ENCODE peak calls at places on chromosome 21, in four cellular contexts. V, G, I and X are unnamed samples.
A peak's percentile ranks its signal among the peaks of the same experiment; 100 is the strongest.

GRCh38 chr21:25944672-25945213 is 210.0 kb downstream of the GABPA start:
- DNase-seq in V (no peak), G (no peak), I (no peak), X (no peak)

GRCh38 chr21:37849703-37850102 is 66.6 kb downstream of the KCNJ6 start:
- DNase-seq in V (no peak), G (no peak), I (no peak), X (no peak)

GRCh38 chr21:35297665-35298064 is 248.6 kb upstream of the RUNX1 start:
- DNase-seq in V (no peak), G (no peak), I (no peak), X (no peak)

GRCh38 chr21:41630249-41630648 is 122.3 kb upstream of the TMPRSS2 start:
- DNase-seq in V (no peak), G (peak; percentile 18), I (no peak), X (no peak)

GRCh38 chr21:43300496-43301423 is 126.2 kb downstream of the SIK1 start:
- DNase-seq in V (no peak), G (no peak), I (no peak), X (no peak)

GRCh38 chr21:45300786-45301520 is 13.3 kb upstream of the POFUT2 start:
- DNase-seq in V (no peak), G (no peak), I (no peak), X (no peak)

GRCh38 chr21:15841856-15842564 is 112.2 kb downstream of the USP25 start:
- DNase-seq in V (no peak), G (no peak), I (no peak), X (no peak)

GRCh38 chr21:45094412-45094811 is 20.0 kb downstream of the ADARB1 start:
- DNase-seq in V (no peak), G (no peak), I (peak; percentile 63), X (no peak)

GRCh38 chr21:42839271-42840231 is 39.8 kb downstream of the WDR4 start:
- DNase-seq in V (no peak), G (no peak), I (peak; percentile 24), X (no peak)

GRCh38 chr21:25361097-25361496 is 246.2 kb downstream of the MRPL39 start:
- DNase-seq in V (no peak), G (no peak), I (no peak), X (no peak)

GRCh38 chr21:46052703-46053651 is 44.9 kb upstream of the COL6A2 start:
- DNase-seq in V (no peak), G (no peak), I (no peak), X (no peak)

GRCh38 chr21:36035381-36035791 is 24.9 kb downstream of the SETD4 start:
- DNase-seq in V (no peak), G (peak; percentile 21), I (peak; percentile 90), X (peak; percentile 29)

GRCh38 chr21:23952269-23952668 is 1655.0 kb downstream of the MRPL39 start:
- DNase-seq in V (no peak), G (no peak), I (no peak), X (no peak)

GRCh38 chr21:16454371-16454770 is 724.6 kb downstream of the USP25 start:
- DNase-seq in V (no peak), G (no peak), I (no peak), X (no peak)

GRCh38 chr21:15159382-15160020 is 94.7 kb upstream of the NRIP1 start:
- DNase-seq in V (no peak), G (no peak), I (no peak), X (no peak)

GRCh38 chr21:25717491-25718139 is 17.1 kb downstream of the ATP5PF start:
- DNase-seq in V (no peak), G (peak; percentile 77), I (no peak), X (no peak)

GRCh38 chr21:43697758-43698643 is 20.9 kb upstream of the PDXK start:
- DNase-seq in V (peak; percentile 57), G (no peak), I (no peak), X (no peak)

GRCh38 chr21:16535100-16535418 is 805.3 kb downstream of the USP25 start:
- DNase-seq in V (no peak), G (no peak), I (peak; percentile 28), X (no peak)

GRCh38 chr21:42366292-42367010 is at the start of gene TFF1:
- DNase-seq in V (peak; percentile 71), G (peak; percentile 21), I (no peak), X (no peak)

GRCh38 chr21:39651206-39651605 is 38.5 kb downstream of the B3GALT5 start:
- DNase-seq in V (no peak), G (no peak), I (no peak), X (no peak)

GRCh38 chr21:41684381-41685245 is 82.2 kb downstream of the RIPK4 start:
- DNase-seq in V (peak; percentile 24), G (no peak), I (no peak), X (no peak)

GRCh38 chr21:45309541-45310381 is 22.1 kb upstream of the POFUT2 start:
- DNase-seq in V (no peak), G (no peak), I (no peak), X (peak; percentile 6)

DNA sequence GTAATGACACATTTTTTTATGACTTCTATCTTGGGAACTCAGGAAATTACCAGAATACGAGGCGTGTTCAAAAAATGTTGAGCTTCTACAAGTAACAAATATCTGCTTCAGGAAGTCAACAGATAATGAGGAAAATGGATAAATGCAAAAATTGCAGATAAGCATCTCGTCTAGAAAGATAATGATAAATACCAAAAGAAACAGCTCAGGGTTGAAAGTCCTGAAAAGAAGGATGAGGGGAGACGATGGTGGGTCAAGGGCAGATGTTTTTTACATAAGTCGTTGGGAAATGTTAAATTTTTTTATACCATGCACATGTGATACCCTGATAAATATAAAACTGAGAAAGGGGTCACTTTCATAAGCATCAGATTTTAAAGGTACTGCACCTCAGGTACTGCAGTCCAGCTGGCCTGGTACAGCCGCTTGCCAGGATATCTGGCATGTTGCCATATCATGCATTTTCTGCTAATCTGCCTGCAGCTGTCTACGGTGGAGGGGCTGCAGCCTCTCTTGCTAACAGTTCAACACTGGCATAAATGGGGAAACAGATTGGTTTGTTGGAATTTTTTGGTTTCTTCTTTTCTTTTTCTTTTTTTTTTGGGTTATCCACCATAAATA is 71.6 kb downstream of the MIS18A start:
- DNase-seq in V (no peak), G (no peak), I (peak; percentile 76), X (no peak)
- TF ChIP-seq FOXJ3 in V (no peak), G (no peak), I (peak; percentile 65), X (no peak)

GRCh38 chr21:30058928-30059327 is 107.7 kb downstream of the CLDN17 start:
- DNase-seq in V (no peak), G (peak; percentile 4), I (no peak), X (no peak)
- TF ChIP-seq FOXJ3 in V (no peak), G (no peak), I (no peak), X (no peak)

GRCh38 chr21:31176725-31177124 is 138.4 kb upstream of the KRTAP19-8 start:
- DNase-seq in V (no peak), G (no peak), I (no peak), X (no peak)

GRCh38 chr21:31172328-31172727 is 134.1 kb upstream of the KRTAP19-8 start:
- DNase-seq in V (no peak), G (no peak), I (no peak), X (no peak)

GRCh38 chr21:31176080-31176551 is 137.8 kb upstream of the KRTAP19-8 start:
- DNase-seq in V (no peak), G (no peak), I (peak; percentile 46), X (no peak)

GRCh38 chr21:31173881-31174555 is 135.7 kb upstream of the KRTAP19-8 start:
- DNase-seq in V (no peak), G (no peak), I (peak; percentile 76), X (no peak)
- TF ChIP-seq FOXJ3 in V (no peak), G (no peak), I (peak; percentile 88), X (no peak)

DNA sequence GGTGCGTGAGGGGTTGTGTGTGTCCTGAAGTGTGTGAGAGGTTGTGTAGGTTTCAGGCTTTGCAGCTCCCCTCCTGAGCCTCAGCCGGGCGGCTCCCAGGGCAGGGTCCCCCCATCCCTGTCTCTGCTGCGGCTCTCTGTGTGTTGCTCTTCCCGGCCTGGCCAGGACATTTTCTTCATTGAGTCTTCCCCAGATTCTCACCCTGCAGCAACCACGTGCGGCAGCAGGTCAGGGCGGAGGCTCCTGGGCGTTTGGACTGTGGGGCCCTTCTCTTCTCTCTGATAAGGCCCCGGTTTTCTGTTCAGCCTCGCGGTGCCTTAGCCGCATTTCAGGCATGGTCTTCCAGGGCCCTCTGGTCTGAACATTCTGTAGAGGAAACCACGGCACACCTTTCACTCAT is 1.8 kb upstream of the TCP10L start:
- DNase-seq in V (no peak), G (peak; percentile 77), I (no peak), X (no peak)
- TF ChIP-seq FOXJ3 in V (no peak), G (no peak), I (no peak), X (no peak)

GRCh38 chr21:28627691-28628090 is 365.0 kb downstream of the LTN1 start:
- DNase-seq in V (no peak), G (no peak), I (no peak), X (no peak)

GRCh38 chr21:28627261-28627660 is 365.4 kb downstream of the LTN1 start:
- DNase-seq in V (no peak), G (no peak), I (no peak), X (no peak)

GRCh38 chr21:28624626-28625025 is 368.1 kb downstream of the LTN1 start:
- DNase-seq in V (no peak), G (no peak), I (no peak), X (no peak)
- TF ChIP-seq FOXJ3 in V (no peak), G (no peak), I (no peak), X (no peak)